ENCODE peak calls at places on chromosome 1, in six cellular contexts. One of them, this sample, is unnamed.

GRCh38 chr1:151062738-151063371 is 2.7 kb downstream of the MLLT11 start:
- DNase-seq in H54: peak; percentile 94
- DNase-seq in K562: no peak
- DNase-seq in body of pancreas: no peak
- DNase-seq in IMR-90: peak; percentile 94
- DNase-seq in transverse colon: no peak
- DNase-seq in this sample: peak; percentile 44

GRCh38 chr1:2632051-2632430 is 775 bp downstream of the MMEL1 start:
- DNase-seq in body of pancreas: no peak
- DNase-seq in K562: no peak
- DNase-seq in transverse colon: no peak
- DNase-seq in H54: no peak
- DNase-seq in IMR-90: no peak
- DNase-seq in this sample: no peak

GRCh38 chr1:164051791-164052190 is 507.2 kb upstream of the PBX1 start:
- DNase-seq in transverse colon: no peak
- DNase-seq in K562: no peak
- DNase-seq in IMR-90: no peak
- DNase-seq in H54: no peak
- DNase-seq in body of pancreas: no peak
- DNase-seq in this sample: no peak

GRCh38 chr1:111733183-111733995 is 5.8 kb downstream of the INKA2 start:
- DNase-seq in transverse colon: peak; percentile 36
- DNase-seq in K562: peak; percentile 48
- DNase-seq in body of pancreas: peak; percentile 62
- DNase-seq in IMR-90: peak; percentile 91
- DNase-seq in H54: peak; percentile 75
- DNase-seq in this sample: peak; percentile 52

GRCh38 chr1:18950415-18951026 is 6.0 kb downstream of the IFFO2 start:
- DNase-seq in transverse colon: no peak
- DNase-seq in IMR-90: no peak
- DNase-seq in K562: no peak
- DNase-seq in body of pancreas: no peak
- DNase-seq in H54: no peak
- DNase-seq in this sample: peak; percentile 61

GRCh38 chr1:11693917-11694316 is 2.4 kb downstream of the DRAXIN start:
- DNase-seq in IMR-90: no peak
- DNase-seq in H54: no peak
- DNase-seq in transverse colon: no peak
- DNase-seq in body of pancreas: no peak
- DNase-seq in K562: peak; percentile 59
- DNase-seq in this sample: no peak

GRCh38 chr1:165907256-165907857 is 79.9 kb downstream of the UCK2 start:
- DNase-seq in transverse colon: no peak
- DNase-seq in IMR-90: peak; percentile 80
- DNase-seq in body of pancreas: no peak
- DNase-seq in H54: no peak
- DNase-seq in K562: no peak
- DNase-seq in this sample: no peak

GRCh38 chr1:207088731-207089626 is at the start of gene C4BPB:
- DNase-seq in transverse colon: peak; percentile 66
- DNase-seq in H54: no peak
- DNase-seq in IMR-90: no peak
- DNase-seq in K562: no peak
- DNase-seq in body of pancreas: peak; percentile 79
- DNase-seq in this sample: peak; percentile 50

GRCh38 chr1:203325418-203326091 is 20.2 kb downstream of the BTG2 start:
- DNase-seq in K562: no peak
- DNase-seq in body of pancreas: peak; percentile 70
- DNase-seq in transverse colon: peak; percentile 77
- DNase-seq in IMR-90: no peak
- DNase-seq in H54: no peak
- DNase-seq in this sample: peak; percentile 71

GRCh38 chr1:63626222-63626621 is 33.0 kb downstream of the PGM1 start:
- DNase-seq in body of pancreas: no peak
- DNase-seq in K562: no peak
- DNase-seq in H54: no peak
- DNase-seq in IMR-90: no peak
- DNase-seq in transverse colon: no peak
- DNase-seq in this sample: no peak

GRCh38 chr1:10431065-10431730 is 965 bp downstream of the CENPS start:
- DNase-seq in IMR-90: no peak
- DNase-seq in body of pancreas: peak; percentile 6
- DNase-seq in H54: peak; percentile 35
- DNase-seq in K562: peak; percentile 27
- DNase-seq in transverse colon: no peak
- DNase-seq in this sample: no peak

GRCh38 chr1:68954841-68955240 is 458.0 kb upstream of the DEPDC1 start:
- DNase-seq in transverse colon: no peak
- DNase-seq in K562: no peak
- DNase-seq in body of pancreas: no peak
- DNase-seq in IMR-90: no peak
- DNase-seq in H54: no peak
- DNase-seq in this sample: no peak

GRCh38 chr1:17734609-17735008 is 20.5 kb upstream of the ACTL8 start:
- DNase-seq in transverse colon: no peak
- DNase-seq in H54: no peak
- DNase-seq in body of pancreas: no peak
- DNase-seq in IMR-90: no peak
- DNase-seq in K562: no peak
- DNase-seq in this sample: no peak

GRCh38 chr1:226633541-226634155 is 85.1 kb downstream of the STUM start:
- DNase-seq in K562: no peak
- DNase-seq in H54: no peak
- DNase-seq in IMR-90: no peak
- DNase-seq in transverse colon: no peak
- DNase-seq in body of pancreas: no peak
- DNase-seq in this sample: no peak

GRCh38 chr1:79519084-79519760 is 512.7 kb upstream of the ADGRL4 start:
- DNase-seq in K562: no peak
- DNase-seq in IMR-90: no peak
- DNase-seq in H54: no peak
- DNase-seq in body of pancreas: no peak
- DNase-seq in transverse colon: no peak
- DNase-seq in this sample: no peak

GRCh38 chr1:167221804-167222610 is 1.3 kb downstream of the POU2F1 start:
- DNase-seq in transverse colon: peak; percentile 80
- DNase-seq in H54: peak; percentile 19
- DNase-seq in K562: peak; percentile 60
- DNase-seq in body of pancreas: peak; percentile 87
- DNase-seq in IMR-90: peak; percentile 77
- DNase-seq in this sample: peak; percentile 81
- TF ChIP-seq POLR2A in transverse colon: peak; percentile 95
- TF ChIP-seq POLR2A in H54: no peak
- TF ChIP-seq POLR2A in K562: peak; percentile 80
- TF ChIP-seq POLR2A in body of pancreas: peak; percentile 94
- TF ChIP-seq POLR2A in IMR-90: no peak
- TF ChIP-seq POLR2A in this sample: peak; percentile 87

DNA sequence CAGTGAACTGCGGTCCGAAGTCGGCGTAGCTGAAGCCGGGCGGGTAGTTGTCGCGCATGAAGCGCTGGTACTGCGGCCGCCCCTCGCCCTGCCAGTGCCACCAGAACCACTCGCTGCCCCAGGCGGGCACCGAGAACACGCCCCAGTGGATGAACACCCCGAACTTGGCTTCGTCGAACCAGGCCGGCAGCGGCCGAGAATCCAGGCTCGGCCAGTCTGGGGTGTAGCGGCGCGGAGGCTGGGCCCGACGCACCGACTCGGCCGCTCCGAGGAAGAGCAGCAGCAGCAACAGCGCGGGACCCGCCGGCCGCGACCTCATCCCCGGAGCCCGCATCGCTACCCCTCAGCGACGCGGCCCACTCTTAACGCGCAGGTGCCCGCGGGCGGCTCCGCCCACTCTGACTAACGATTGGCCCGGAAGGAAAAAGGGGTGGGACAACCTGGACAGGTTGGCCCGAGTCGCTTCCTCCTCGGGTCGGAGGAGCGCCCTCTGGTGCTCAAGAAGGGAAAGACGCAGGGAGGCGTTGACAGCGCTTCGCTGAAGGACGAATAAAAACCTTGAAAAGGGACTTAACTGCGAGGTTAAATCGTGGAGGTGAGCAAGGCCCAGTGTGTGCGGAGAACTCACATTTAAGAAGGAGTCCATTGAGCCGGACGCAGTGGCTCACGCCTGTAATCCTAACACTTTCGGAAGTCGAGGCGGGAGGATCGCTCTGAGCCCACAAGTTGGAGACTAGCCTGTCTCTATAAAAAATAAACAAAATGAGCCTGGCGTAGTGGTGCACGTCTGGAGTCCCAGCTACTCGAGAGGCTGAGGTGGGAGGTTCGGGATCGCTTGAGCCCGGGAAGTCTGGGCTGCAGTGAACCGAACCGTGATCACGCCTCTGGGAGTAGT is at the start of gene FUCA1:
- DNase-seq in transverse colon: peak; percentile 97
- DNase-seq in body of pancreas: peak; percentile 96
- DNase-seq in K562: peak; percentile 99
- DNase-seq in H54: peak; percentile 85
- DNase-seq in IMR-90: peak; percentile 77
- DNase-seq in this sample: peak; percentile 96
- TF ChIP-seq POLR2A in transverse colon: peak; percentile 82
- TF ChIP-seq POLR2A in body of pancreas: peak; percentile 80
- TF ChIP-seq POLR2A in K562: peak; percentile 66
- TF ChIP-seq POLR2A in H54: peak; percentile 50
- TF ChIP-seq POLR2A in IMR-90: no peak
- TF ChIP-seq POLR2A in this sample: peak; percentile 71

GRCh38 chr1:241265428-241265827 is 91.6 kb downstream of the RGS7 start:
- DNase-seq in body of pancreas: no peak
- DNase-seq in K562: no peak
- DNase-seq in IMR-90: no peak
- DNase-seq in transverse colon: no peak
- DNase-seq in H54: no peak
- DNase-seq in this sample: no peak
- TF ChIP-seq POLR2A in body of pancreas: no peak
- TF ChIP-seq POLR2A in K562: no peak
- TF ChIP-seq POLR2A in IMR-90: no peak
- TF ChIP-seq POLR2A in transverse colon: no peak
- TF ChIP-seq POLR2A in H54: no peak
- TF ChIP-seq POLR2A in this sample: no peak

DNA sequence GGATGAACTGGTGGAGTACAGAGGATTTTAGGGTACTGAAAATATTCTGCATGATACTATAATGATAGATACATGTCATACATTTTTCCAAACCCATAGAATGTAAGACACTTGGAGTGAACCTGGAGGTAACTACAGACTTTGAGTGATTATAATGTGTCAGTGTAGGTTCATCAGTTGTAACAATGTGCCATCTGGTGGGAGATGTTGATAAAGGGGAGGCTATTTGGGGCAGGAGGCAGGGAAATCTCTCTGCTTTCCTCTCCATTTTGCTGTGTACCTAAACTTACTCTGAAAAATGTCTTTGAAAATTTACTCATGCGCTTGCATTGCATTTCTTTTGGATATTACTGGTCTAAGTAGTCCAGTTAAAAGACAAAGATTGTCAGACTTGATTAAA is 35.2 kb downstream of the PTBP2 start:
- DNase-seq in body of pancreas: no peak
- DNase-seq in IMR-90: no peak
- DNase-seq in transverse colon: no peak
- DNase-seq in H54: no peak
- DNase-seq in K562: no peak
- DNase-seq in this sample: no peak
- TF ChIP-seq POLR2A in body of pancreas: no peak
- TF ChIP-seq POLR2A in IMR-90: no peak
- TF ChIP-seq POLR2A in transverse colon: no peak
- TF ChIP-seq POLR2A in H54: no peak
- TF ChIP-seq POLR2A in K562: no peak
- TF ChIP-seq POLR2A in this sample: no peak

GRCh38 chr1:244154882-244155531 is 103.9 kb downstream of the ZBTB18 start:
- DNase-seq in IMR-90: no peak
- DNase-seq in K562: no peak
- DNase-seq in transverse colon: peak; percentile 11
- DNase-seq in H54: no peak
- DNase-seq in body of pancreas: peak; percentile 59
- DNase-seq in this sample: no peak
- TF ChIP-seq POLR2A in IMR-90: no peak
- TF ChIP-seq POLR2A in K562: no peak
- TF ChIP-seq POLR2A in transverse colon: no peak
- TF ChIP-seq POLR2A in H54: peak; percentile 5
- TF ChIP-seq POLR2A in body of pancreas: no peak
- TF ChIP-seq POLR2A in this sample: no peak

GRCh38 chr1:25239681-25240541 is 7.3 kb downstream of the RSRP1 start:
- DNase-seq in H54: peak; percentile 28
- DNase-seq in transverse colon: peak; percentile 94
- DNase-seq in K562: peak; percentile 76
- DNase-seq in body of pancreas: peak; percentile 96
- DNase-seq in IMR-90: peak; percentile 87
- DNase-seq in this sample: peak; percentile 94
- TF ChIP-seq POLR2A in H54: no peak
- TF ChIP-seq POLR2A in transverse colon: peak; percentile 65
- TF ChIP-seq POLR2A in K562: peak; percentile 91
- TF ChIP-seq POLR2A in body of pancreas: peak; percentile 72
- TF ChIP-seq POLR2A in IMR-90: peak; percentile 59
- TF ChIP-seq POLR2A in this sample: peak; percentile 64